ENCODE peak calls at places on chromosome 10, in ten cellular contexts. One of them, this sample, is unnamed.

GRCh38 chr10:127046975-127047877 is 142.0 kb downstream of the DOCK1 start:
- DNase-seq in GM23338: no peak
- DNase-seq in GM12865: no peak
- DNase-seq in epithelial cell of esophagus: no peak
- DNase-seq in OCI-LY7: no peak
- DNase-seq in fibroblast of lung: peak
- DNase-seq in pancreas: no peak
- DNase-seq in HCT116: no peak
- DNase-seq in CD4-positive, alpha-beta T cell: no peak
- DNase-seq in AG09319: no peak
- DNase-seq in this sample: no peak

GRCh38 chr10:19638173-19638872 is 177.9 kb upstream of the PLXDC2 start:
- DNase-seq in epithelial cell of esophagus: peak
- DNase-seq in GM23338: no peak
- DNase-seq in AG09319: peak
- DNase-seq in pancreas: peak
- DNase-seq in HCT116: no peak
- DNase-seq in OCI-LY7: no peak
- DNase-seq in fibroblast of lung: peak
- DNase-seq in CD4-positive, alpha-beta T cell: no peak
- DNase-seq in GM12865: no peak
- DNase-seq in this sample: no peak

GRCh38 chr10:80771902-80772555 is 234.3 kb downstream of the SH2D4B start:
- DNase-seq in GM23338: peak
- DNase-seq in CD4-positive, alpha-beta T cell: no peak
- DNase-seq in epithelial cell of esophagus: no peak
- DNase-seq in pancreas: no peak
- DNase-seq in OCI-LY7: no peak
- DNase-seq in GM12865: no peak
- DNase-seq in AG09319: no peak
- DNase-seq in HCT116: no peak
- DNase-seq in fibroblast of lung: no peak
- DNase-seq in this sample: no peak

GRCh38 chr10:93967756-93968155 is 26.0 kb upstream of the PLCE1 start:
- DNase-seq in pancreas: no peak
- DNase-seq in OCI-LY7: no peak
- DNase-seq in AG09319: no peak
- DNase-seq in fibroblast of lung: no peak
- DNase-seq in GM23338: no peak
- DNase-seq in GM12865: no peak
- DNase-seq in epithelial cell of esophagus: no peak
- DNase-seq in CD4-positive, alpha-beta T cell: no peak
- DNase-seq in HCT116: no peak
- DNase-seq in this sample: no peak

GRCh38 chr10:95906675-95907453 is 911 bp upstream of the CC2D2B start:
- DNase-seq in OCI-LY7: peak
- DNase-seq in AG09319: peak
- DNase-seq in HCT116: peak
- DNase-seq in fibroblast of lung: peak
- DNase-seq in epithelial cell of esophagus: peak
- DNase-seq in CD4-positive, alpha-beta T cell: peak
- DNase-seq in GM23338: peak
- DNase-seq in GM12865: peak
- DNase-seq in pancreas: peak
- DNase-seq in this sample: peak

GRCh38 chr10:23078114-23078513 is 17.3 kb upstream of the MSRB2 start:
- DNase-seq in pancreas: no peak
- DNase-seq in OCI-LY7: no peak
- DNase-seq in HCT116: no peak
- DNase-seq in GM23338: no peak
- DNase-seq in GM12865: no peak
- DNase-seq in fibroblast of lung: no peak
- DNase-seq in AG09319: no peak
- DNase-seq in CD4-positive, alpha-beta T cell: no peak
- DNase-seq in epithelial cell of esophagus: no peak
- DNase-seq in this sample: no peak

GRCh38 chr10:8061274-8062211 is 7.1 kb downstream of the GATA3 start:
- DNase-seq in CD4-positive, alpha-beta T cell: no peak
- DNase-seq in AG09319: no peak
- DNase-seq in HCT116: no peak
- DNase-seq in fibroblast of lung: peak
- DNase-seq in OCI-LY7: no peak
- DNase-seq in GM23338: peak
- DNase-seq in GM12865: peak
- DNase-seq in pancreas: no peak
- DNase-seq in epithelial cell of esophagus: no peak
- DNase-seq in this sample: no peak

GRCh38 chr10:31749981-31750850 is 178.4 kb downstream of the ARHGAP12 start:
- DNase-seq in HCT116: no peak
- DNase-seq in GM12865: no peak
- DNase-seq in OCI-LY7: no peak
- DNase-seq in fibroblast of lung: no peak
- DNase-seq in GM23338: no peak
- DNase-seq in CD4-positive, alpha-beta T cell: no peak
- DNase-seq in AG09319: no peak
- DNase-seq in pancreas: peak
- DNase-seq in epithelial cell of esophagus: no peak
- DNase-seq in this sample: no peak

GRCh38 chr10:61284222-61284890 is 168.8 kb downstream of the TMEM26 start:
- DNase-seq in CD4-positive, alpha-beta T cell: no peak
- DNase-seq in OCI-LY7: peak
- DNase-seq in epithelial cell of esophagus: peak
- DNase-seq in GM12865: peak
- DNase-seq in HCT116: peak
- DNase-seq in fibroblast of lung: peak
- DNase-seq in AG09319: no peak
- DNase-seq in GM23338: peak
- DNase-seq in pancreas: no peak
- DNase-seq in this sample: no peak

GRCh38 chr10:108784534-108784933 is 1138.8 kb downstream of the XPNPEP1 start:
- DNase-seq in pancreas: no peak
- DNase-seq in fibroblast of lung: no peak
- DNase-seq in AG09319: no peak
- DNase-seq in epithelial cell of esophagus: no peak
- DNase-seq in HCT116: no peak
- DNase-seq in OCI-LY7: no peak
- DNase-seq in CD4-positive, alpha-beta T cell: no peak
- DNase-seq in GM12865: no peak
- DNase-seq in GM23338: no peak
- DNase-seq in this sample: no peak

GRCh38 chr10:108782411-108782810 is 1140.9 kb downstream of the XPNPEP1 start:
- DNase-seq in GM23338: no peak
- DNase-seq in CD4-positive, alpha-beta T cell: no peak
- DNase-seq in OCI-LY7: no peak
- DNase-seq in pancreas: no peak
- DNase-seq in GM12865: no peak
- DNase-seq in fibroblast of lung: peak
- DNase-seq in AG09319: no peak
- DNase-seq in epithelial cell of esophagus: no peak
- DNase-seq in HCT116: no peak
- DNase-seq in this sample: no peak

GRCh38 chr10:108787932-108788331 is 1135.4 kb downstream of the XPNPEP1 start:
- DNase-seq in GM23338: no peak
- DNase-seq in fibroblast of lung: peak
- DNase-seq in GM12865: no peak
- DNase-seq in CD4-positive, alpha-beta T cell: no peak
- DNase-seq in epithelial cell of esophagus: peak
- DNase-seq in AG09319: no peak
- DNase-seq in OCI-LY7: no peak
- DNase-seq in pancreas: no peak
- DNase-seq in HCT116: no peak
- DNase-seq in this sample: no peak

GRCh38 chr10:108785011-108785410 is 1138.3 kb downstream of the XPNPEP1 start:
- DNase-seq in HCT116: no peak
- DNase-seq in OCI-LY7: no peak
- DNase-seq in fibroblast of lung: no peak
- DNase-seq in AG09319: no peak
- DNase-seq in epithelial cell of esophagus: no peak
- DNase-seq in GM23338: no peak
- DNase-seq in CD4-positive, alpha-beta T cell: no peak
- DNase-seq in GM12865: no peak
- DNase-seq in pancreas: no peak
- DNase-seq in this sample: no peak

GRCh38 chr10:108783897-108784296 is 1139.4 kb downstream of the XPNPEP1 start:
- DNase-seq in OCI-LY7: peak
- DNase-seq in CD4-positive, alpha-beta T cell: no peak
- DNase-seq in HCT116: peak
- DNase-seq in AG09319: no peak
- DNase-seq in pancreas: no peak
- DNase-seq in GM23338: peak
- DNase-seq in epithelial cell of esophagus: peak
- DNase-seq in GM12865: peak
- DNase-seq in fibroblast of lung: peak
- DNase-seq in this sample: no peak
- TF ChIP-seq CTCF in OCI-LY7: peak
- TF ChIP-seq CTCF in CD4-positive, alpha-beta T cell: no peak
- TF ChIP-seq CTCF in HCT116: peak
- TF ChIP-seq CTCF in AG09319: no peak
- TF ChIP-seq CTCF in pancreas: no peak
- TF ChIP-seq CTCF in GM23338: peak
- TF ChIP-seq CTCF in epithelial cell of esophagus: peak
- TF ChIP-seq CTCF in GM12865: peak
- TF ChIP-seq CTCF in fibroblast of lung: peak
- TF ChIP-seq CTCF in this sample: no peak

DNA sequence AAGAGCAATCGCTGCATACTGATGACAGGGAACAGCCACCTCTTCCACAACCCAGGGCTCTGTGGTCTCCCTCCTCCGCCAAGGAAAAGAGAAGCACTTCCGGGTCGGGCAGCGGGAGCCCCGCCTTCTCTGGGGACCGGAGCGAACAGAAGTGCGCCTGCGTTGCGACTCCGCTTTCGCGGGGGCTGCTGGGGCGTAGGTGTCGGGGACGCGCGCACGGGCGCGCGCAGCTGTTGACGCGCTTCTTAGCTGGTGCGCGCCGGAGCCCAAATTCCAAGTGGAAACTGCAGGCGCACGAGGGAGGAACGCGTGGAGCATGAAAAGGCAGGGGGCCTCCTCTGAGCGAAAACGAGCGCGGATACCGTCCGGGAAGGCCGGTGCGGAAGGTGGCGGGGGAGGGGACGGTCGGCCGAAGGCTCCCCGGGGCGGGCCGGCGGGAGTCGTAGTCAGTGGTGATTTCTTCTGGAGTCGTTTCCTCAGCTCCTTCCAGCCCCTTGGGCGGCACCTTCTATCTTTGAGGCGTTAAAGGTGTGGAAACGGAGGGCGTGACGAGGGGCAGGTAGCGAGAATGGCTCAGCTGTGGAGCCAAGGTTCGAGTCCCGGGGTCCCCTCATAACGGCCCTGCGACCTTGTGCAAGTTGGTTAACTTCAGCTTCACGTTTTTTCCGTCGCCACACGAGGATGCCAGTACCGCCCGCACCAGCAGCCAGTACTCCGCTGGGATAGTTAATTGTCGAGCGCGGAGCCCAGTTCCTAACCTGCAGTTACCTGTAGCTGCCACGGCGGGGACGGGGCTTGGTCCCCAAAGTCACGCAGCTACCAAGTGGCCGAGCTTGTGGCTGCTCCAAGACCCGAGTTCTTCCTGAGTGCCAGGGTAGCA is at the start of the genes COX15 and CUTC:
- DNase-seq in GM23338: peak
- DNase-seq in epithelial cell of esophagus: peak
- DNase-seq in OCI-LY7: peak
- DNase-seq in HCT116: peak
- DNase-seq in pancreas: peak
- DNase-seq in AG09319: peak
- DNase-seq in CD4-positive, alpha-beta T cell: peak
- DNase-seq in GM12865: peak
- DNase-seq in fibroblast of lung: peak
- DNase-seq in this sample: peak
- TF ChIP-seq CTCF in GM23338: peak
- TF ChIP-seq CTCF in epithelial cell of esophagus: peak
- TF ChIP-seq CTCF in OCI-LY7: peak
- TF ChIP-seq CTCF in HCT116: no peak
- TF ChIP-seq CTCF in pancreas: no peak
- TF ChIP-seq CTCF in AG09319: peak
- TF ChIP-seq CTCF in CD4-positive, alpha-beta T cell: peak
- TF ChIP-seq CTCF in GM12865: peak
- TF ChIP-seq CTCF in fibroblast of lung: peak
- TF ChIP-seq CTCF in this sample: no peak

DNA sequence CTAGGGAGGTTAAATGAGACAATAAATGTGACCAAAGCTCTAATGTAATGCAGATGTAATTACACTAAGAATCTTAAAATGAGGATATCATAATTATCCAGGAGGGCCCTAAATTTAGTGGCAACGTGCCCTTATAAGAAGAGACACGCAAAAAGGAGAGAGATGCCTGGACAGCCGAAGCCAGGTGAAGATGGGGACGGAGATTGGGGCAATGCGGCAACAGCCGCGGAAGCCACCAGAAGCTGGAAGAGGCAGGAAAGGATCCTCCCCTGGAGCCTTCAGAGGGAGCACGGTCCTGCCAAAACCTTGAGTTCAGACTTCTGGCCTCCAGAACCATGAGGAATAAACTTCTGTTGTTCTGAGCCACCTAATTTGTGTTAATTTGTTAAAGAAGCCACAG is 25.3 kb upstream of the C10orf71 start:
- DNase-seq in CD4-positive, alpha-beta T cell: no peak
- DNase-seq in epithelial cell of esophagus: no peak
- DNase-seq in HCT116: no peak
- DNase-seq in GM23338: no peak
- DNase-seq in GM12865: no peak
- DNase-seq in fibroblast of lung: no peak
- DNase-seq in OCI-LY7: no peak
- DNase-seq in pancreas: no peak
- DNase-seq in AG09319: no peak
- DNase-seq in this sample: no peak
- TF ChIP-seq CTCF in CD4-positive, alpha-beta T cell: no peak
- TF ChIP-seq CTCF in epithelial cell of esophagus: no peak
- TF ChIP-seq CTCF in HCT116: no peak
- TF ChIP-seq CTCF in GM23338: no peak
- TF ChIP-seq CTCF in GM12865: no peak
- TF ChIP-seq CTCF in fibroblast of lung: no peak
- TF ChIP-seq CTCF in OCI-LY7: no peak
- TF ChIP-seq CTCF in pancreas: no peak
- TF ChIP-seq CTCF in AG09319: no peak
- TF ChIP-seq CTCF in this sample: no peak

DNA sequence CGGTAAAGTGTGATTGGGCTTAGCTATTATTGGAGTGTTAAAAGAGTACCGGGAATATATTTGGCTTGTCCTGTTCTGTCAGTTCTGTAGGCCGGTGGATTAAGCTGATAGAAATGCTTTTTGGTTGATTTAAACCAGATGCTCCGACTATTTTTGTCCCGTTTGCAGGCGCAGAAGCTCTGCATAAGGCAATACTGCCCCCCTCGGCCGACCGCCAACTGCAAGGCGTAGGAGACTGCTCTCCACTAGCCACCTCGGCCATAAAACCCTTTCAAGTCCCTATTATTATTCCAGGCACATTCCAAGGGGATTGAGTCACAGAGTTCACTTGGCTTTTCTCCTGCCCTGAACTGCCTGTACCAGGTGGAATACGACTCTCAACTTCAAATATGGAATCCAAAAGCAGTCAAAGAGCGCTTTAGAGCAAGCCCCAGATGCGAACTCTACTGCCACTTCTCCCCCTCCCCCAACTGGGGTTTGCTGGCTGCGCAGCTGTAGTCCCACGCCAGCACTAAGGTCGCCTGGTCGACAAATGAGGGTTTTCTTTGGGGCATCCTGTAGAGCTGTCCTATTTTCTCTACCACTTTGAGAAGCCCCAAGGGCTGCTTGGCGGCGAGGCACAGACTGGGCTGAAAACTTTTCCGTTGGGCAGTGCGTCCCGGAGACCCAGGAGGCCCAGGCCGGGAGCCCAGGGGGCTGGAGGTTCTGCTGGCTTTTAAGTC is 108.3 kb downstream of the REEP3 start:
- DNase-seq in GM12865: peak
- DNase-seq in epithelial cell of esophagus: peak
- DNase-seq in AG09319: peak
- DNase-seq in pancreas: peak
- DNase-seq in HCT116: peak
- DNase-seq in GM23338: peak
- DNase-seq in CD4-positive, alpha-beta T cell: peak
- DNase-seq in fibroblast of lung: peak
- DNase-seq in OCI-LY7: peak
- DNase-seq in this sample: peak
- TF ChIP-seq CTCF in GM12865: peak
- TF ChIP-seq CTCF in epithelial cell of esophagus: peak
- TF ChIP-seq CTCF in AG09319: peak
- TF ChIP-seq CTCF in pancreas: peak
- TF ChIP-seq CTCF in HCT116: peak
- TF ChIP-seq CTCF in GM23338: peak
- TF ChIP-seq CTCF in CD4-positive, alpha-beta T cell: peak
- TF ChIP-seq CTCF in fibroblast of lung: peak
- TF ChIP-seq CTCF in OCI-LY7: peak
- TF ChIP-seq CTCF in this sample: no peak